ENCODE peak calls at places on chromosomes 5 and 9, in four cellular contexts. L, M, J and G are unnamed samples.

GRCh38 chr5:4017076-4017803 is 421.6 kb downstream of the IRX1 start:
- DNase-seq in L (no peak), M (no peak), J (no peak), G (no peak)

GRCh38 chr5:38438757-38439156 is 117.7 kb downstream of the LIFR start:
- DNase-seq in M (no peak), L (no peak), J (no peak), G (no peak)

GRCh38 chr5:161007879-161008278 is 155.9 kb upstream of the ATP10B start:
- DNase-seq in L (no peak), J (no peak), M (no peak), G (no peak)

GRCh38 chr9:14193338-14193980 is 120.5 kb downstream of the NFIB start:
- DNase-seq in L (no peak), J (no peak), M (no peak), G (no peak)

GRCh38 chr5:9722826-9723225 is 92.7 kb upstream of the TAS2R1 start:
- DNase-seq in M (no peak), J (no peak), L (no peak), G (no peak)

GRCh38 chr9:126275386-126276001 is 51.1 kb upstream of the MVB12B start:
- DNase-seq in M (no peak), J (no peak), L (no peak), G (no peak)

GRCh38 chr5:35803221-35803651 is 53.5 kb upstream of the IL7R start:
- DNase-seq in L (peak; percentile 75), M (no peak), J (no peak), G (peak; percentile 82)

GRCh38 chr9:109019420-109019819 is 6.1 kb upstream of the CTNNAL1 start:
- DNase-seq in M (no peak), L (no peak), J (no peak), G (no peak)

GRCh38 chr9:36532353-36532752 is 40.3 kb upstream of the MELK start:
- DNase-seq in L (no peak), J (no peak), M (no peak), G (no peak)

GRCh38 chr9:138028596-138028995 is 151.0 kb downstream of the CACNA1B start:
- DNase-seq in L (no peak), J (no peak), M (no peak), G (no peak)

GRCh38 chr9:71303351-71303750 is 181.9 kb upstream of the TRPM3 start:
- DNase-seq in M (no peak), J (no peak), L (no peak), G (no peak)

GRCh38 chr5:55540024-55540423 is 5.3 kb upstream of the PLPP1 start:
- DNase-seq in M (no peak), J (no peak), L (no peak), G (no peak)

GRCh38 chr5:158879993-158880392 is 219.7 kb downstream of the EBF1 start:
- DNase-seq in L (no peak), M (no peak), J (no peak), G (no peak)

GRCh38 chr5:2258861-2259260 is 376.1 kb upstream of the IRX4 start:
- DNase-seq in L (no peak), M (no peak), J (no peak), G (no peak)

GRCh38 chr9:3578786-3579185 is 53.0 kb upstream of the RFX3 start:
- DNase-seq in M (no peak), J (no peak), L (no peak), G (no peak)

GRCh38 chr9:85408494-85408893 is 333.3 kb downstream of the AGTPBP1 start:
- DNase-seq in M (no peak), J (no peak), L (no peak), G (no peak)

GRCh38 chr5:66553368-66553912 is 42.8 kb upstream of the MAST4 start:
- DNase-seq in M (no peak), J (no peak), L (no peak), G (no peak)

GRCh38 chr5:6449465-6450158 is 953 bp downstream of the UBE2QL1 start:
- DNase-seq in L (no peak), M (no peak), J (no peak), G (no peak)